ENCODE peak calls at places on chromosomes 6 and 20, in four cellular contexts. V is astrocyte, P is choroid plexus epithelial cell, F is DND-41. S is an unnamed sample.

GRCh38 chr6:70507166-70507565 is 59.6 kb upstream of the SDHAF4 start:
- DNase-seq in P (no peak), F (no peak), V (no peak), S (no peak)

GRCh38 chr6:131877999-131878789 is 70.4 kb downstream of the ENPP1 start:
- DNase-seq in P (no peak), V (no peak), F (no peak), S (no peak)

GRCh38 chr20:53805895-53806384 is 212.3 kb upstream of the ZNF217 start:
- DNase-seq in F (no peak), V (peak), P (peak), S (no peak)

GRCh38 chr6:129236110-129236509 is 353.2 kb downstream of the LAMA2 start:
- DNase-seq in V (no peak), P (no peak), F (no peak), S (no peak)

GRCh38 chr6:50939931-50940330 is 121.3 kb downstream of the TFAP2B start:
- DNase-seq in P (no peak), V (no peak), F (no peak), S (no peak)

GRCh38 chr6:170129691-170130171 is 161.1 kb downstream of the DLL1 start:
- DNase-seq in F (no peak), V (no peak), P (peak), S (no peak)

GRCh38 chr20:37897008-37897548 is 5.8 kb upstream of the VSTM2L start:
- DNase-seq in V (no peak), P (peak), F (no peak), S (no peak)

GRCh38 chr20:23869520-23869919 is 10.0 kb downstream of the CST5 start:
- DNase-seq in V (no peak), P (no peak), F (peak), S (no peak)

GRCh38 chr6:6678185-6678671 is 89.7 kb downstream of the LY86 start:
- DNase-seq in P (peak), V (peak), F (no peak), S (no peak)

GRCh38 chr20:63092660-63093215 is 86.0 kb upstream of the BHLHE23 start:
- DNase-seq in V (no peak), F (no peak), P (no peak), S (no peak)

GRCh38 chr6:168420084-168420483 is 20.9 kb upstream of the SMOC2 start:
- DNase-seq in F (no peak), V (no peak), P (no peak), S (no peak)

GRCh38 chr20:17856837-17857605 is 111.6 kb downstream of the SNX5 start:
- DNase-seq in F (no peak), P (no peak), V (no peak), S (no peak)

GRCh38 chr20:63439866-63440265 is 32.6 kb downstream of the KCNQ2 start:
- DNase-seq in P (no peak), F (no peak), V (no peak), S (no peak)

GRCh38 chr20:62208805-62209755 is 11.0 kb downstream of the HRH3 start:
- DNase-seq in P (no peak), V (no peak), F (no peak), S (no peak)

GRCh38 chr20:45051497-45052060 is 49.3 kb downstream of the KCNS1 start:
- DNase-seq in P (no peak), V (no peak), F (no peak), S (no peak)

GRCh38 chr6:152130441-152130840 is 323.0 kb downstream of the ESR1 start:
- DNase-seq in V (no peak), P (no peak), F (no peak), S (no peak)

GRCh38 chr6:152129606-152130249 is 322.2 kb downstream of the ESR1 start:
- DNase-seq in F (no peak), V (no peak), P (peak), S (no peak)

GRCh38 chr6:152124432-152125074 is 317.1 kb downstream of the ESR1 start:
- DNase-seq in P (peak), V (peak), F (no peak), S (no peak)

GRCh38 chr6:152123076-152123475 is 315.6 kb downstream of the ESR1 start:
- DNase-seq in V (no peak), F (no peak), P (no peak), S (no peak)

GRCh38 chr6:152127429-152128165 is 320.1 kb downstream of the ESR1 start:
- DNase-seq in V (no peak), F (no peak), P (no peak), S (no peak)
- TF ChIP-seq CTCF in V (no peak), F (no peak), P (no peak), S (no peak)

GRCh38 chr6:144349690-144350132 is 64.6 kb downstream of the UTRN start:
- DNase-seq in V (peak), P (peak), F (peak), S (no peak)
- TF ChIP-seq CTCF in V (no peak), P (no peak), F (no peak), S (no peak)

GRCh38 chr6:25056130-25056529 is 120.4 kb upstream of the RIPOR2 start:
- DNase-seq in V (no peak), F (peak), P (no peak), S (peak)

GRCh38 chr6:25054469-25054868 is 118.7 kb upstream of the RIPOR2 start:
- DNase-seq in P (peak), F (no peak), V (peak), S (no peak)

GRCh38 chr6:25051083-25051482 is 115.3 kb upstream of the RIPOR2 start:
- DNase-seq in V (no peak), P (no peak), F (no peak), S (no peak)

GRCh38 chr6:25052181-25052580 is 116.4 kb upstream of the RIPOR2 start:
- DNase-seq in P (no peak), V (no peak), F (no peak), S (no peak)

DNA sequence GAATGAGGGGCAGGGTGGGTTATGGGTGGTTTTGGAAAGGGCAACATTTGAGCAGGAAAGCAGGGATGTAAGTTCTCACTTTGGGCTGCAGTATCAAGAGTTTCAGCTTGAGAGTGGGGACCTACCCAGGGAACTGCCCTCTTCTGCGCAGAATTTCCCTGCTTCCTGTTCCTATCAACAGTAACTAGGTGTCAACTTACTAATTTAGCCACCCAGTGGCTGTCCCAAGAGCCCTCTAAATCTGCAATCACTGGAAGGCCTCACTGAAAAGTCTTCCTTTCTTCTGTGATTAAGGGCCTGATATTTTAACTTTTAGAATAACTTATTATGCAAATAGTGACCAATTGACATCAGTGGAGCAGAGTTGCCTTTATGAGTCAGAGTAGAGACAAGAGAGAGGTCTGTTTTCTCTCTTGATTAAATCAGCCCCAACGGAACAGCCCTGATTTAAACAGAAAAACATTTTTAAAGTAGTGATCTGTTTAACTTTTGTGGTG is 118.2 kb upstream of the RIPOR2 start:
- DNase-seq in P (peak), V (peak), F (no peak), S (peak)
- TF ChIP-seq CTCF in P (peak), V (no peak), F (no peak), S (no peak)

DNA sequence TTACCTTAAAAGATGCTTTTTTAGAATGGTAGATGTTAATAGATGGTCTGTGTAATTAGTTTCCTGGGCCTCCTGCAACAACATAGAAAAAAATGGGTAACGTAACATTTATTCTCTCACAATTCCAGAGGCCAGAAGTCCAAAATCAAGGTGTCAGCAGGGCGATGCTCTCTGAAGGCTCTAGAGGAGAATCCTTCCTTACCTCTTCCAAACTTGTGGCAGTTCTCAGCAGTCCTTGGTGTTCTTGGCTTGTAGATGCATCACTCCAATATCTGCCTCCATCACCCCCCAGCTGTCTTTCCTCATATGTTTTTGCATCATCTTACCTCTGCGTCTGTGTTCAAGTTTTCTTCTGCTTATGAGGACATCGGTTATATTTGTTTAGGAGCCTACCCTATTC is 107.9 kb downstream of the SCAF8 start:
- DNase-seq in F (no peak), P (no peak), V (no peak), S (no peak)
- TF ChIP-seq CTCF in F (no peak), P (no peak), V (no peak), S (no peak)

DNA sequence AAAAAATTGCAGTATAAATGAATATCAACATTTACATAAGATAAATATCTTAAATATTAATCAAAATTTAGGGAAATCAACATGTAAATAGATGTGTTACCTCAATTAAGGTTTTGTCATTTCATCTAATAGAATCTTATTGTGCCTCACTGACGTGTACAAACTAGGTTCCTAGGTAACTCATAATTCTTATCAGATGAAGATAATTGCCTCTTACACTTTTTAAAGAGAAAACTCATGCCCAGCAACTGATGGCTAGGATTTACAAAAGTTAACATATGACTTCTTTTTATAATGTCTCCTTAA is 49.6 kb downstream of the FRK start:
- DNase-seq in V (no peak), P (no peak), F (no peak), S (no peak)
- TF ChIP-seq CTCF in V (no peak), P (no peak), F (no peak), S (no peak)

DNA sequence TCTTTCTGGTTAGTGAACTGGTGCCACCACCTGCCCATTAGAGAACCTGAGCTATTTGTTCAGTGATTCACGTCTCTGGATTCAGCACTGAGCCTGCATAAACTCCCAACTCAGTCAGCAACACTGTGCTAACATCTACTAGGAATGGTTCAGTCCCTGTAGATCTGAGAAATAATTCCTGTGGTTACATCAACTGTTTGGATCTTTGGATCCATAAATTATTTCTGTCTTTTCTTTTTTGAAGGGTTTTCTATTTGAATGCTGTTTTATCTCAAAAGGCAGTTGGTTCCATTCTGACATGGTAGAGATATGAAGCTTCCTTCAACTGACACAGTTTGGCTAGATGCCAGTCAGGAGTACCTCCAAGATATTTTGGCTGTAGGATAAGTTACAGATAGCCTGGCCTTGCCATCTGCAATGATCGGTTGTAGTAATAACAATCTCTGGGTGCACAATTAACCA is 125.9 kb downstream of the TRMT11 start:
- DNase-seq in V (peak), P (peak), F (no peak), S (no peak)
- TF ChIP-seq CTCF in V (no peak), P (no peak), F (no peak), S (no peak)